ENCODE peak calls at places on chromosomes 3 and 15, in nine cellular contexts. D is EH; N is T-helper 1 cell; B is RWPE1; F is activated CD4-positive, alpha-beta T cell treated with anti-CD3 and anti-CD28 coated beads, Interleukin-2, amount 50 U/mL, for 1 hour; Z is activated gamma-delta T cell treated with Interleukin-2 at 50 U/mL for 16 hours; L is activated T-cell treated with anti-CD3 and anti-CD28 coated beads, Interleukin-2, amount 50 U/mL, for 72 hours; A is effector memory CD8-positive, alpha-beta T cell; J is foreskin fibroblast. M is an unnamed sample.

GRCh38 chr15:92683511-92683834 is 27.9 kb upstream of the FAM174B start:
- DNase-seq in Z (no peak), F (no peak), J (no peak), N (no peak), A (no peak), B (no peak), D (peak; percentile 28), L (peak; percentile 37), M (no peak)

GRCh38 chr3:42066516-42067181 is 24.5 kb upstream of the TRAK1 start:
- DNase-seq in F (no peak), A (no peak), J (peak; percentile 79), D (peak; percentile 86), B (no peak), Z (no peak), L (no peak), N (no peak), M (no peak)

GRCh38 chr3:128190501-128190900 is 37.2 kb downstream of the EEFSEC start:
- DNase-seq in N (no peak), J (no peak), B (no peak), F (no peak), Z (no peak), D (no peak), L (no peak), A (no peak), M (no peak)

GRCh38 chr3:58487140-58487886 is 4.6 kb upstream of the KCTD6 start:
- DNase-seq in J (peak; percentile 74), D (peak; percentile 83), A (no peak), L (no peak), F (no peak), Z (no peak), N (no peak), B (peak; percentile 14), M (no peak)

GRCh38 chr3:110858549-110858948 is 213.1 kb upstream of the NECTIN3 start:
- DNase-seq in N (no peak), D (no peak), L (no peak), F (no peak), A (no peak), Z (no peak), B (no peak), J (no peak), M (no peak)

GRCh38 chr3:37899101-37899707 is 37.5 kb downstream of the CTDSPL start:
- DNase-seq in F (no peak), D (no peak), B (no peak), L (peak; percentile 62), J (no peak), Z (no peak), N (no peak), A (no peak), M (no peak)

GRCh38 chr3:54951405-54951804 is 23.5 kb upstream of the LRTM1 start:
- DNase-seq in B (peak; percentile 37), L (no peak), J (peak; percentile 97), D (peak; percentile 94), A (no peak), N (no peak), Z (no peak), F (no peak), M (no peak)

GRCh38 chr15:84715442-84716035 is 400 bp downstream of the SEC11A start:
- DNase-seq in Z (peak; percentile 8), A (no peak), D (peak; percentile 43), J (peak; percentile 43), B (peak; percentile 57), L (peak; percentile 54), N (no peak), F (peak; percentile 30), M (peak; percentile 38)

GRCh38 chr3:50930371-50931208 is 255.9 kb downstream of the DOCK3 start:
- DNase-seq in D (no peak), Z (no peak), J (no peak), B (no peak), A (no peak), L (no peak), F (no peak), N (no peak), M (no peak)

GRCh38 chr15:98169551-98169950 is 209.0 kb downstream of the ARRDC4 start:
- DNase-seq in J (no peak), A (no peak), D (no peak), N (no peak), L (no peak), F (no peak), B (no peak), Z (no peak), M (no peak)

GRCh38 chr15:91967935-91968605 is 114.6 kb downstream of the SLCO3A1 start:
- DNase-seq in A (no peak), D (peak; percentile 5), F (no peak), L (no peak), J (peak; percentile 7), N (no peak), Z (no peak), B (no peak), M (no peak)

GRCh38 chr3:143668924-143669790 is 179.1 kb downstream of the SLC9A9 start:
- DNase-seq in N (no peak), A (no peak), J (peak; percentile 67), F (no peak), B (no peak), Z (no peak), D (no peak), L (no peak), M (no peak)

GRCh38 chr3:27165348-27165747 is 203.8 kb downstream of the NEK10 start:
- DNase-seq in D (peak; percentile 93), A (no peak), F (no peak), L (no peak), Z (no peak), J (peak; percentile 86), N (no peak), B (no peak), M (no peak)

GRCh38 chr15:28191832-28192231 is 92.7 kb upstream of the OCA2 start:
- DNase-seq in N (no peak), F (no peak), B (no peak), J (peak; percentile 82), Z (no peak), D (peak; percentile 43), L (no peak), A (no peak), M (no peak)

GRCh38 chr3:187610926-187611545 is 59.2 kb downstream of the SST start:
- DNase-seq in A (no peak), Z (no peak), D (peak; percentile 80), F (no peak), J (no peak), B (no peak), L (no peak), N (no peak), M (no peak)

GRCh38 chr15:37100109-37100873 is at the start of gene MEIS2:
- DNase-seq in D (peak; percentile 93), F (no peak), B (peak; percentile 87), L (peak; percentile 58), A (no peak), J (peak; percentile 97), Z (no peak), N (no peak), M (no peak)

GRCh38 chr3:183215591-183216202 is 37.4 kb upstream of the B3GNT5 start:
- DNase-seq in J (no peak), D (no peak), L (no peak), F (no peak), Z (no peak), A (no peak), N (no peak), B (no peak), M (no peak)

GRCh38 chr15:65655457-65655856 is 33.7 kb downstream of the SLC24A1 start:
- DNase-seq in F (no peak), L (no peak), Z (no peak), J (peak; percentile 46), A (no peak), B (no peak), N (no peak), D (no peak), M (no peak)

GRCh38 chr3:186273586-186273985 is 88.4 kb downstream of the DGKG start:
- DNase-seq in L (no peak), B (no peak), F (no peak), J (no peak), D (no peak), N (no peak), A (no peak), Z (no peak), M (no peak)

GRCh38 chr15:47548189-47548588 is 169.1 kb upstream of the SEMA6D start:
- DNase-seq in N (no peak), D (no peak), J (no peak), L (no peak), F (no peak), B (no peak), Z (no peak), A (no peak), M (no peak)

GRCh38 chr3:114363554-114364202 is 69.8 kb downstream of the TIGIT start:
- DNase-seq in N (no peak), L (no peak), F (no peak), Z (no peak), D (peak; percentile 88), B (no peak), J (peak; percentile 88), A (no peak), M (no peak)

GRCh38 chr15:90497912-90498311 is 31.8 kb upstream of the CRTC3 start:
- DNase-seq in D (no peak), A (no peak), J (no peak), Z (no peak), B (peak; percentile 47), N (no peak), L (no peak), F (no peak), M (no peak)

GRCh38 chr3:149273096-149273751 is 51.6 kb upstream of the CP start:
- DNase-seq in B (peak; percentile 84), F (no peak), L (peak; percentile 20), Z (peak; percentile 9), J (peak; percentile 91), A (peak; percentile 23), D (peak; percentile 86), N (no peak), M (no peak)

GRCh38 chr3:98655666-98656065 is 62.3 kb upstream of the CPOX start:
- DNase-seq in Z (no peak), B (no peak), A (no peak), N (no peak), L (no peak), F (no peak), D (peak; percentile 20), J (peak; percentile 3), M (no peak)

GRCh38 chr3:102174312-102174712 is 260.5 kb upstream of the ZPLD1 start:
- DNase-seq in B (no peak), A (no peak), F (no peak), D (peak; percentile 94), L (no peak), Z (no peak), N (no peak), J (peak; percentile 85), M (no peak)

GRCh38 chr3:72418149-72418686 is 430.0 kb downstream of the SHQ1 start:
- DNase-seq in L (no peak), B (no peak), D (no peak), A (no peak), J (no peak), N (no peak), F (no peak), Z (no peak), M (no peak)

GRCh38 chr15:83747050-83747717 is 93.3 kb downstream of the ADAMTSL3 start:
- DNase-seq in J (peak; percentile 62), L (no peak), A (no peak), B (peak; percentile 55), D (peak; percentile 1), F (no peak), Z (no peak), N (no peak), M (no peak)

GRCh38 chr3:110932515-110933095 is 139.0 kb upstream of the NECTIN3 start:
- DNase-seq in Z (no peak), F (no peak), D (peak; percentile 95), J (peak; percentile 83), L (no peak), A (no peak), B (no peak), N (no peak), M (no peak)

GRCh38 chr3:184172681-184173373 is 1.8 kb upstream of the AP2M1 start:
- DNase-seq in B (no peak), A (no peak), D (peak; percentile 97), F (no peak), N (no peak), L (no peak), Z (no peak), J (peak; percentile 81), M (no peak)

GRCh38 chr3:126155819-126156218 is 24.6 kb downstream of the ALDH1L1 start:
- DNase-seq in N (no peak), B (no peak), Z (no peak), L (no peak), F (no peak), D (peak; percentile 12), J (no peak), A (no peak), M (no peak)

GRCh38 chr15:28912422-28912821 is 26.6 kb downstream of the APBA2 start:
- DNase-seq in J (peak; percentile 27), B (no peak), N (no peak), Z (no peak), A (no peak), L (no peak), D (peak; percentile 31), F (no peak), M (no peak)

M was measured in stimulated activated CD4-positive, alpha-beta T cell treated with anti-CD3 and anti-CD28 coated beads, Interleukin-1b, Interleukin-23, amount 100 ng/mL, for 4 hours.